ENCODE peak calls at places on chromosome 15, in nine cellular contexts. R, J, X, P, S, Z, Y, C and U are unnamed samples.

GRCh38 chr15:48721061-48721810 is 75.7 kb upstream of the FBN1 start:
- DNase-seq in J (peak), Z (no peak), X (no peak), C (no peak), Y (peak), R (no peak), P (no peak), S (no peak), U (no peak)

GRCh38 chr15:45921376-45921775 is 286.5 kb downstream of the SQOR start:
- DNase-seq in X (peak), Z (no peak), P (no peak), J (peak), Y (no peak), R (no peak), S (no peak), C (no peak), U (no peak)

GRCh38 chr15:82228750-82229149 is 33.8 kb downstream of the EFL1 start:
- DNase-seq in X (no peak), R (peak), J (no peak), S (no peak), P (peak), C (no peak), Y (no peak), Z (no peak), U (no peak)

GRCh38 chr15:45454825-45455224 is 67.7 kb downstream of the SLC30A4 start:
- DNase-seq in Y (peak), C (no peak), X (peak), J (peak), R (peak), P (peak), Z (peak), S (peak), U (no peak)

GRCh38 chr15:92069308-92070244 is 216.1 kb downstream of the SLCO3A1 start:
- DNase-seq in X (peak), Y (peak), Z (peak), P (no peak), R (peak), C (no peak), J (peak), S (peak), U (no peak)

GRCh38 chr15:64930778-64931240 is 19.1 kb downstream of the ANKDD1A start:
- DNase-seq in X (peak), C (no peak), P (peak), Y (no peak), R (peak), S (no peak), J (peak), Z (no peak), U (no peak)

GRCh38 chr15:38307251-38307650 is 54.6 kb downstream of the SPRED1 start:
- DNase-seq in S (no peak), X (no peak), P (no peak), J (no peak), R (no peak), C (no peak), Y (no peak), Z (peak), U (no peak)

GRCh38 chr15:65408370-65409283 is 14.1 kb downstream of the IGDCC4 start:
- DNase-seq in Z (no peak), S (no peak), C (no peak), P (no peak), J (no peak), X (no peak), R (no peak), Y (no peak), U (no peak)

GRCh38 chr15:67149068-67149841 is 83.9 kb downstream of the SMAD3 start:
- DNase-seq in Z (no peak), C (no peak), R (no peak), Y (no peak), S (no peak), J (no peak), P (no peak), X (no peak), U (no peak)

GRCh38 chr15:28131946-28132345 is 32.8 kb upstream of the OCA2 start:
- DNase-seq in R (no peak), X (no peak), J (no peak), S (no peak), P (no peak), Y (no peak), C (no peak), Z (no peak), U (no peak)

GRCh38 chr15:38912067-38912466 is 347.5 kb upstream of the RASGRP1 start:
- DNase-seq in P (no peak), Z (no peak), C (no peak), R (no peak), X (no peak), Y (no peak), S (no peak), J (no peak), U (no peak)

GRCh38 chr15:62509395-62509973 is 344.4 kb upstream of the C2CD4B start:
- DNase-seq in C (no peak), R (no peak), S (no peak), X (no peak), J (no peak), Y (no peak), Z (no peak), P (no peak), U (peak)

GRCh38 chr15:22973286-22973685 is 6.9 kb downstream of the CYFIP1 start:
- DNase-seq in P (no peak), C (no peak), X (no peak), Y (no peak), R (no peak), S (no peak), Z (no peak), J (no peak), U (no peak)

GRCh38 chr15:78932216-78932808 is 12.5 kb downstream of the CTSH start:
- DNase-seq in S (no peak), Z (no peak), R (no peak), Y (no peak), J (no peak), C (no peak), X (no peak), P (no peak), U (no peak)

GRCh38 chr15:99630607-99631131 is 64.9 kb downstream of the MEF2A start:
- DNase-seq in Y (no peak), J (no peak), Z (no peak), C (no peak), X (no peak), S (no peak), R (no peak), P (no peak), U (no peak)

GRCh38 chr15:64224508-64224907 is 61.7 kb upstream of the PPIB start:
- DNase-seq in P (peak), C (no peak), Y (peak), R (no peak), J (peak), Z (no peak), S (no peak), X (peak), U (no peak)

GRCh38 chr15:39591141-39591895 is 10.4 kb downstream of the THBS1 start:
- DNase-seq in Y (peak), Z (no peak), X (peak), C (no peak), R (peak), S (no peak), J (no peak), P (no peak), U (no peak)

GRCh38 chr15:36468746-36469145 is 110.7 kb upstream of the CDIN1 start:
- DNase-seq in P (peak), S (no peak), C (no peak), Y (peak), X (peak), J (peak), R (peak), Z (no peak), U (no peak)

GRCh38 chr15:71682051-71682450 is 128.3 kb upstream of the NR2E3 start:
- DNase-seq in C (no peak), P (no peak), Y (no peak), R (no peak), Z (no peak), X (no peak), J (no peak), S (no peak), U (no peak)

GRCh38 chr15:58492661-58493397 is 61.0 kb downstream of the LIPC start:
- DNase-seq in Y (no peak), X (no peak), S (no peak), C (no peak), Z (peak), P (no peak), J (no peak), R (no peak), U (no peak)

GRCh38 chr15:70270752-70271111 is 173.0 kb upstream of the TLE3 start:
- DNase-seq in Z (no peak), P (no peak), S (no peak), J (no peak), R (no peak), Y (no peak), X (no peak), C (no peak), U (no peak)

GRCh38 chr15:35912196-35912595 is 366.2 kb upstream of the DPH6 start:
- DNase-seq in J (peak), Z (no peak), Y (no peak), P (peak), X (peak), C (no peak), R (peak), S (no peak), U (no peak)

GRCh38 chr15:85730001-85730820 is 64.5 kb downstream of the KLHL25 start:
- DNase-seq in R (peak), X (peak), J (peak), Y (no peak), S (no peak), P (peak), Z (peak), C (no peak), U (peak)

GRCh38 chr15:60480888-60481287 is 1.9 kb upstream of the ICE2 start:
- DNase-seq in Z (no peak), R (no peak), X (no peak), P (no peak), C (no peak), Y (no peak), S (no peak), J (no peak), U (no peak)

GRCh38 chr15:101618861-101619614 is 33.1 kb downstream of the TM2D3 start:
- DNase-seq in X (no peak), S (no peak), Z (no peak), P (no peak), J (no peak), Y (no peak), C (no peak), R (no peak), U (no peak)

GRCh38 chr15:51837784-51838183 is 8.3 kb downstream of the TMOD3 start:
- DNase-seq in R (peak), X (peak), C (no peak), Y (no peak), P (no peak), S (no peak), J (no peak), Z (peak), U (no peak)

GRCh38 chr15:96334017-96334704 is 3.7 kb downstream of the NR2F2 start:
- DNase-seq in Y (no peak), Z (no peak), P (no peak), S (peak), X (peak), R (peak), J (no peak), C (no peak), U (no peak)

GRCh38 chr15:25169318-25169717 is 214.5 kb downstream of the SNRPN start:
- DNase-seq in S (peak), X (no peak), R (no peak), C (no peak), Y (no peak), P (no peak), J (no peak), Z (no peak), U (no peak)

GRCh38 chr15:69298697-69299441 is at the start of gene PAQR5:
- DNase-seq in P (no peak), Z (peak), Y (no peak), S (no peak), C (no peak), J (peak), X (no peak), R (peak), U (peak)

GRCh38 chr15:68718468-68718867 is 102.2 kb downstream of the ANP32A start:
- DNase-seq in C (no peak), Z (no peak), P (no peak), X (no peak), J (no peak), Y (no peak), S (no peak), R (no peak), U (no peak)

GRCh38 chr15:45162771-45163507 is 24.8 kb downstream of the SHF start:
- DNase-seq in X (peak), C (peak), J (peak), R (peak), S (peak), P (peak), Z (peak), Y (peak), U (peak)

GRCh38 chr15:88810449-88810848 is 7.2 kb downstream of the ACAN start:
- DNase-seq in S (no peak), R (peak), X (peak), Y (no peak), P (peak), Z (no peak), C (no peak), J (peak), U (no peak)

GRCh38 chr15:89500397-89501270 is 4.3 kb upstream of the RHCG start:
- DNase-seq in J (no peak), R (peak), S (peak), C (no peak), X (no peak), P (no peak), Y (no peak), Z (no peak), U (no peak)

GRCh38 chr15:91524534-91524933 is 329.0 kb upstream of the SLCO3A1 start:
- DNase-seq in S (no peak), X (no peak), C (no peak), Z (no peak), P (no peak), Y (no peak), R (no peak), J (no peak), U (no peak)